ENCODE peak calls at places on chromosomes 12 and 14, in five cellular contexts. X, C, M, K and A are unnamed samples.

GRCh38 chr12:59723520-59723919 is 127.7 kb downstream of the SLC16A7 start:
- DNase-seq in M (no peak), K (no peak), C (no peak), X (no peak), A (peak; percentile 4)

GRCh38 chr12:62123721-62124203 is 136.4 kb upstream of the USP15 start:
- DNase-seq in K (no peak), M (peak; percentile 61), C (no peak), X (peak; percentile 49), A (peak; percentile 31)

GRCh38 chr14:40630471-40630870 is 976.2 kb upstream of the LRFN5 start:
- DNase-seq in M (no peak), X (no peak), C (no peak), K (no peak), A (no peak)

GRCh38 chr12:57735952-57736742 is 2.4 kb downstream of the AGAP2 start:
- DNase-seq in C (no peak), X (no peak), K (no peak), M (peak; percentile 77), A (peak; percentile 37)

GRCh38 chr12:57147641-57147944 is 174 bp upstream of the LRP1-AS start:
- DNase-seq in M (no peak), C (no peak), K (no peak), X (no peak), A (peak; percentile 44)

GRCh38 chr12:102564026-102564425 is 83.7 kb upstream of the IGF1 start:
- DNase-seq in K (no peak), C (no peak), X (no peak), M (no peak), A (no peak)

GRCh38 chr12:128137140-128137539 is 129.8 kb upstream of the TMEM132C start:
- DNase-seq in K (no peak), X (no peak), C (no peak), M (no peak), A (no peak)

GRCh38 chr12:117685115-117685926 is 283.5 kb downstream of the KSR2 start:
- DNase-seq in X (no peak), C (peak; percentile 73), K (no peak), M (peak; percentile 39), A (peak; percentile 42)

GRCh38 chr12:131378176-131378842 is 332.6 kb upstream of the SFSWAP start:
- DNase-seq in C (no peak), K (no peak), X (no peak), M (no peak), A (no peak)

GRCh38 chr12:124824195-124824594 is 39.5 kb downstream of the SCARB1 start:
- DNase-seq in X (no peak), K (no peak), C (no peak), M (no peak), A (no peak)

GRCh38 chr14:76918176-76918750 is 92.1 kb downstream of the LRRC74A start:
- DNase-seq in M (no peak), K (no peak), X (no peak), C (no peak), A (no peak)

GRCh38 chr12:66399626-66399931 is 97.3 kb downstream of the HELB start:
- DNase-seq in X (no peak), M (no peak), K (no peak), C (no peak), A (no peak)

GRCh38 chr12:116053479-116054195 is 223.9 kb downstream of the MED13L start:
- DNase-seq in M (peak; percentile 7), C (no peak), X (no peak), K (no peak), A (peak; percentile 71)

GRCh38 chr12:125892276-125892675 is 827.0 kb downstream of the AACS start:
- DNase-seq in K (no peak), X (no peak), M (no peak), C (no peak), A (no peak)

DNA sequence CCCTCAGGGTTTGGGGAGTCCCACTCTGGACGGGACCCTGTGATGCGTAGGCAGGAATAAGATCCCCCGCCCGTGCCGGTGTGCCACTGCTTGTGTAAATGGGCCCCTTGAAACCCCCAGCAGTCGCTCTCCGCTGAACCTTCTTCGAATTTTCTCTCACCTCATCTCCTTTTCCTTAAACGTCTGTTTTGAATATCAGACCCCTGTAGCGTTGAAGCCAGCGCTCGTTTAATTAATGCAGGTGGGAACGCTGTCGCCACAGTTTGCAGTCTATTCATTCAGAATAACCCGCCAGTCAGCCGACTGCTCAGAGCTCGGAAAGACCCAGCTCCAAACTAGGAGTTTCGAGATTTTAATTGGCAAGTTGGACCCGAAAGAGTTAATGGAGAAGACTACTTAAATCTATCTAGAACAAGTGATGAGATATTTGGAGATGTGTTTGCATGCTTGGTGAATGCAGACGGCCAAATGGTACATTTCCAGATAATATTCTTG is 696 bp upstream of the PPP2R5E start:
- DNase-seq in X (no peak), K (no peak), C (no peak), M (no peak), A (no peak)
- TF ChIP-seq SRF in X (no peak), K (no peak), C (no peak), M (no peak), A (no peak)

GRCh38 chr14:64871344-64871743 is 8.4 kb downstream of the SPTB start:
- DNase-seq in K (no peak), X (no peak), M (no peak), C (no peak), A (no peak)

GRCh38 chr14:64875350-64875749 is 4.4 kb downstream of the SPTB start:
- DNase-seq in X (no peak), C (no peak), M (peak; percentile 22), K (no peak), A (no peak)

GRCh38 chr14:64878775-64879634 is 702 bp downstream of the SPTB start:
- DNase-seq in C (no peak), X (no peak), K (no peak), M (peak; percentile 39), A (no peak)

GRCh38 chr14:64870160-64870559 is 9.5 kb downstream of the SPTB start:
- DNase-seq in X (no peak), M (no peak), K (no peak), C (no peak), A (no peak)

DNA sequence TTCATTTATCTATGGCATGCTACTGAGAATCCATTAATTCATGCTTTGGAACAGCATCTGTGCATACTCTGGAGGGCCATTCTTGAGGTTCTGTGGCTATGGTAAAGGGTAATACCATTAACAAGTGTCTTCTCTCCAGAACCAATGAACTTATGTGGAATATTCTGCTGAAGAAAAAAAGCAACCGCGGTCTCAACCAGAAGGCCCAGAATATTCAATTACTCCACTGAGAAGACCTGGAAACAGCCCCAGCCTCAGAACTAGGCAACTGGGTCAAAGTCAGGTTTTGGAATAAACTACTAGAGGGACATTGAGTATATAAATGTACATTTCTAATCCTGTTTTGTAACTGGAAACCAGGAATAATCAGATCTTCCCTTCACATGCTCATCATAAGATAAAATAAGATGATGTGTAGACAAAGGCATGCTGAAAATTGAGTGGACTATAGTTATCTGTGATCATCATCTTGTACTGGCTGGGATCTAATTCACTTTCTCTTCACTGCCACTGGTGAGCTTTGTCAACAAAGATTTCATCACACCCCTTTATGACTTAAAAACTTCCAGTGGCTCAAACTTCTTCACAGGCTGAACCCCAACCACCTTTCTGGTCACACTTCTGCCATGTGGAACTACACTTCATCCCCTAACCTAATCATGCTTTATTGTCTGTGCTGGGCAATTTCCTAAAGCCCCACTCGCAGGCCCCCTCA is 6.0 kb downstream of the SPTB start:
- DNase-seq in M (no peak), X (no peak), C (no peak), K (no peak), A (no peak)
- TF ChIP-seq SRF in M (no peak), X (no peak), C (no peak), K (no peak), A (no peak)

GRCh38 chr14:101222362-101223090 is 319.0 kb upstream of the RTL1 start:
- DNase-seq in C (no peak), X (no peak), K (no peak), M (no peak), A (no peak)
- TF ChIP-seq SRF in C (no peak), X (no peak), K (no peak), M (no peak), A (no peak)

GRCh38 chr12:46775796-46776195 is 50.0 kb downstream of the SLC38A4 start:
- DNase-seq in X (no peak), C (no peak), M (no peak), K (no peak), A (peak; percentile 36)

GRCh38 chr12:46771268-46771837 is 54.4 kb downstream of the SLC38A4 start:
- DNase-seq in X (no peak), K (no peak), C (no peak), M (no peak), A (no peak)

GRCh38 chr12:46773537-46773936 is 52.3 kb downstream of the SLC38A4 start:
- DNase-seq in K (no peak), X (no peak), M (no peak), C (no peak), A (no peak)

GRCh38 chr12:46774011-46774633 is 51.7 kb downstream of the SLC38A4 start:
- DNase-seq in K (no peak), X (no peak), C (no peak), M (no peak), A (no peak)

GRCh38 chr12:46770501-46771183 is 55.2 kb downstream of the SLC38A4 start:
- DNase-seq in C (no peak), X (no peak), M (no peak), K (no peak), A (peak; percentile 78)
- TF ChIP-seq SRF in C (no peak), X (no peak), M (no peak), K (no peak), A (no peak)